ENCODE peak calls at places on chromosomes 16 and 17, in eight cellular contexts. One of them, this sample, is unnamed.

GRCh38 chr17:32350662-32351418 is 883 bp downstream of the ZNF207 start:
- DNase-seq in body of pancreas: peak; percentile 44
- DNase-seq in progenitor cell of endocrine pancreas: no peak
- DNase-seq in fibroblast of mammary gland: peak; percentile 70
- DNase-seq in right atrium auricular region: no peak
- DNase-seq in heart left ventricle: no peak
- DNase-seq in GM06990: no peak
- DNase-seq in CD8-positive, alpha-beta T cell: no peak
- DNase-seq in this sample: no peak

GRCh38 chr16:11379420-11379819 is 34.2 kb downstream of the RMI2 start:
- DNase-seq in body of pancreas: peak; percentile 53
- DNase-seq in progenitor cell of endocrine pancreas: no peak
- DNase-seq in fibroblast of mammary gland: peak; percentile 60
- DNase-seq in right atrium auricular region: no peak
- DNase-seq in heart left ventricle: no peak
- DNase-seq in GM06990: peak; percentile 72
- DNase-seq in CD8-positive, alpha-beta T cell: no peak
- DNase-seq in this sample: no peak

GRCh38 chr16:83552193-83552592 is 255.6 kb upstream of the HSBP1 start:
- DNase-seq in body of pancreas: no peak
- DNase-seq in progenitor cell of endocrine pancreas: no peak
- DNase-seq in fibroblast of mammary gland: peak; percentile 33
- DNase-seq in right atrium auricular region: no peak
- DNase-seq in heart left ventricle: no peak
- DNase-seq in GM06990: no peak
- DNase-seq in CD8-positive, alpha-beta T cell: no peak
- DNase-seq in this sample: no peak

GRCh38 chr16:87880117-87880696 is 10.9 kb upstream of the SLC7A5 start:
- DNase-seq in body of pancreas: no peak
- DNase-seq in progenitor cell of endocrine pancreas: no peak
- DNase-seq in fibroblast of mammary gland: no peak
- DNase-seq in right atrium auricular region: no peak
- DNase-seq in heart left ventricle: no peak
- DNase-seq in GM06990: no peak
- DNase-seq in CD8-positive, alpha-beta T cell: no peak
- DNase-seq in this sample: no peak

GRCh38 chr17:2814499-2815341 is 18.5 kb downstream of the RAP1GAP2 start:
- DNase-seq in body of pancreas: no peak
- DNase-seq in progenitor cell of endocrine pancreas: no peak
- DNase-seq in fibroblast of mammary gland: no peak
- DNase-seq in right atrium auricular region: no peak
- DNase-seq in heart left ventricle: no peak
- DNase-seq in GM06990: peak; percentile 84
- DNase-seq in CD8-positive, alpha-beta T cell: peak; percentile 96
- DNase-seq in this sample: peak; percentile 67

GRCh38 chr16:87131061-87131995 is 185.9 kb downstream of the C16orf95 start:
- DNase-seq in body of pancreas: no peak
- DNase-seq in progenitor cell of endocrine pancreas: no peak
- DNase-seq in fibroblast of mammary gland: no peak
- DNase-seq in right atrium auricular region: no peak
- DNase-seq in heart left ventricle: no peak
- DNase-seq in GM06990: no peak
- DNase-seq in CD8-positive, alpha-beta T cell: no peak
- DNase-seq in this sample: no peak

GRCh38 chr16:23301251-23302044 is 654 bp upstream of the SCNN1B start:
- DNase-seq in body of pancreas: no peak
- DNase-seq in progenitor cell of endocrine pancreas: no peak
- DNase-seq in fibroblast of mammary gland: no peak
- DNase-seq in right atrium auricular region: no peak
- DNase-seq in heart left ventricle: no peak
- DNase-seq in GM06990: no peak
- DNase-seq in CD8-positive, alpha-beta T cell: no peak
- DNase-seq in this sample: no peak

GRCh38 chr17:55420776-55421178 is 858 bp downstream of the MMD start:
- DNase-seq in body of pancreas: peak; percentile 42
- DNase-seq in progenitor cell of endocrine pancreas: peak; percentile 10
- DNase-seq in fibroblast of mammary gland: peak; percentile 28
- DNase-seq in right atrium auricular region: peak; percentile 68
- DNase-seq in heart left ventricle: peak; percentile 83
- DNase-seq in GM06990: peak; percentile 49
- DNase-seq in CD8-positive, alpha-beta T cell: no peak
- DNase-seq in this sample: peak; percentile 50

DNA sequence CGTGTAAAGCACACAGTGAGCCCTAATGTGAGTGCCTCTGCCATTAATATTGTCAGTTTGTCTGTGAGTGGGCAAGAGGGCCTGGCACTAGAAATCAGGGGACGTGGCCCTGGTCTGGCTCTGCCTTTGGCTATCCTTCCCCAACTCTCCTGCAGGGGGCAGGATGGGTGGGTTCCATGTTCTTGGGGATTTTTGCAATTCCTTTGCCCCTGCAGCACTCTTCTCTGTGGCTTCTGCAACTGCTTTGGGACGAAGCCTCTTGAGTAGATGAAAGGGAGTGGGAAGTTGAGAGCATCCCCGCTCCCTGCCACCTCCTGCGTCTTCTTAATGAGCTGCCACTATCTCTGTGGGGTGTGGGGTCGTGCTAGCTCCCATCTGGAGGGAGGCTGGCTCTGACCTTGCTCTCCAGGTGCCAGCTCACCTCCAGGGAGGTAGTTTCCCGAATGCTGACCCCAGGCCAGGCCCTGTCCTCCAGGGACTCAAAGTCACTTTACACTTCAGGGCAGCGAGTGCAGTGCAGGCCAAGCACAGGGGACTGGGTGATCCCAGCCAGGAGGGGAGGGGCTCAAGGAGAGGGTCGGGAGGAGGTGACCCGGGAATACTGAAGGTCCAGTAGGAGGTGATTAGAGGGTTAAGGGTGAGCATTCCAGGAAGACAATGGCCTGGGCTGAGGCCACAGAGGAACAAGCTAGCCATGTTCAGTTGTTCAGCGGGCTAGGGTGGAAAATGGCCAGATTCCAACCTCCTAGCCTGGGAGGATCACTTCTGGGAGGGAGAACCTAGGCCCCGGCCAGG is 121.0 kb upstream of the NLRP1 start:
- DNase-seq in body of pancreas: no peak
- DNase-seq in progenitor cell of endocrine pancreas: no peak
- DNase-seq in fibroblast of mammary gland: no peak
- DNase-seq in right atrium auricular region: no peak
- DNase-seq in heart left ventricle: no peak
- DNase-seq in GM06990: no peak
- DNase-seq in CD8-positive, alpha-beta T cell: no peak
- DNase-seq in this sample: no peak
- TF ChIP-seq CTCF in body of pancreas: no peak
- TF ChIP-seq CTCF in progenitor cell of endocrine pancreas: peak; percentile 54
- TF ChIP-seq CTCF in fibroblast of mammary gland: peak; percentile 35
- TF ChIP-seq CTCF in right atrium auricular region: no peak
- TF ChIP-seq CTCF in heart left ventricle: no peak
- TF ChIP-seq CTCF in GM06990: peak; percentile 57
- TF ChIP-seq CTCF in CD8-positive, alpha-beta T cell: no peak
- TF ChIP-seq CTCF in this sample: no peak

DNA sequence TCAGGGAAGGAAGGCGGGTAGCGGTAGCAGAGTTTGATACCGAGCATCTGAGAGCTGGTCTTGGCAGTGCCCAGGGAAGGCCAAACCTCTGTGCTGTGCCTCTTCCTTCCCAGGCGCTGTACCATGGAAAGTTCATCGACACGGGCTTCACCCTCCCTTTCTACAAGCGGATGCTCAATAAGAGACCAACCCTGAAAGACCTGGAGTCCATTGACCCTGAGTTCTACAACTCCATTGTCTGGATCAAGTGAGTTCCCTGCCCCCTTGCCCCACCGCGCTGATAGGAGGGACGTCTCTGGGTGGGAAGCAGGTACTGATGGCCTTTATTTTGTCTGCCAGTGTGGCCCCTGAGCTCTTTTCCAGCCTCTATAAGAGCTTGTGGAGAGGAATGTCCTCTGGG is 15.4 kb upstream of the CLEC18A start:
- DNase-seq in body of pancreas: no peak
- DNase-seq in progenitor cell of endocrine pancreas: no peak
- DNase-seq in fibroblast of mammary gland: no peak
- DNase-seq in right atrium auricular region: no peak
- DNase-seq in heart left ventricle: no peak
- DNase-seq in GM06990: no peak
- DNase-seq in CD8-positive, alpha-beta T cell: no peak
- DNase-seq in this sample: no peak
- TF ChIP-seq CTCF in body of pancreas: no peak
- TF ChIP-seq CTCF in progenitor cell of endocrine pancreas: no peak
- TF ChIP-seq CTCF in fibroblast of mammary gland: no peak
- TF ChIP-seq CTCF in right atrium auricular region: no peak
- TF ChIP-seq CTCF in heart left ventricle: no peak
- TF ChIP-seq CTCF in GM06990: no peak
- TF ChIP-seq CTCF in CD8-positive, alpha-beta T cell: no peak
- TF ChIP-seq CTCF in this sample: no peak

DNA sequence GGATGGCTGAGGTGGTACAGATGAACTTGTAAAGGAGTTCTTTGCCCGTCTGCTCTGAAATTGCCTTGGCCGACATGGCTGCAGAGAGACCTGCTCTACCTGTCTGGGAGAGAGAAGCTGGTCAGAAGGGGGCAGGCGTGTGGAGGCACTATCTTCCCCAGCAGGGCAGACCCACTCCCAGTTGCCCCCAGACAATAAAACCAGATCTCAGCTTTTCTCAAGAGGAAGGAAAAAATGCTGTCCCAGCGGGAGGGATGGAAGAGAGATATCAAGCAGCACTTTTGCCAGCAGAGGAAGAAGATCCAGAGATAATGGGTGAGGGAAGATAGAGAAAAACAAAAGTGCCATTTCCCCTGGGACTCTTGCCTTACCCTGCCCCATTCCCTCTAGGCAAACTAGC is 5.0 kb downstream of the ACLY start:
- DNase-seq in body of pancreas: no peak
- DNase-seq in progenitor cell of endocrine pancreas: no peak
- DNase-seq in fibroblast of mammary gland: no peak
- DNase-seq in right atrium auricular region: no peak
- DNase-seq in heart left ventricle: no peak
- DNase-seq in GM06990: no peak
- DNase-seq in CD8-positive, alpha-beta T cell: no peak
- DNase-seq in this sample: no peak
- TF ChIP-seq CTCF in body of pancreas: no peak
- TF ChIP-seq CTCF in progenitor cell of endocrine pancreas: no peak
- TF ChIP-seq CTCF in fibroblast of mammary gland: no peak
- TF ChIP-seq CTCF in right atrium auricular region: no peak
- TF ChIP-seq CTCF in heart left ventricle: no peak
- TF ChIP-seq CTCF in GM06990: no peak
- TF ChIP-seq CTCF in CD8-positive, alpha-beta T cell: no peak
- TF ChIP-seq CTCF in this sample: no peak

GRCh38 chr17:8186787-8187516 is 3.0 kb downstream of the BORCS6 start:
- DNase-seq in body of pancreas: peak; percentile 96
- DNase-seq in progenitor cell of endocrine pancreas: peak; percentile 91
- DNase-seq in fibroblast of mammary gland: peak; percentile 95
- DNase-seq in right atrium auricular region: peak; percentile 97
- DNase-seq in heart left ventricle: peak; percentile 93
- DNase-seq in GM06990: peak; percentile 91
- DNase-seq in CD8-positive, alpha-beta T cell: peak; percentile 95
- DNase-seq in this sample: peak; percentile 83

GRCh38 chr17:8185580-8186445 is 4.2 kb downstream of the BORCS6 start:
- DNase-seq in body of pancreas: peak; percentile 92
- DNase-seq in progenitor cell of endocrine pancreas: peak; percentile 96
- DNase-seq in fibroblast of mammary gland: peak; percentile 65
- DNase-seq in right atrium auricular region: peak; percentile 97
- DNase-seq in heart left ventricle: peak; percentile 93
- DNase-seq in GM06990: peak; percentile 87
- DNase-seq in CD8-positive, alpha-beta T cell: peak; percentile 99
- DNase-seq in this sample: peak; percentile 96

GRCh38 chr17:8187517-8188407 is 2.2 kb downstream of the BORCS6 start:
- DNase-seq in body of pancreas: peak; percentile 96
- DNase-seq in progenitor cell of endocrine pancreas: peak; percentile 90
- DNase-seq in fibroblast of mammary gland: peak; percentile 100
- DNase-seq in right atrium auricular region: peak; percentile 97
- DNase-seq in heart left ventricle: peak; percentile 91
- DNase-seq in GM06990: peak; percentile 86
- DNase-seq in CD8-positive, alpha-beta T cell: peak; percentile 90
- DNase-seq in this sample: peak; percentile 81

GRCh38 chr17:8188408-8188839 is 1.6 kb downstream of the BORCS6 start:
- DNase-seq in body of pancreas: no peak
- DNase-seq in progenitor cell of endocrine pancreas: no peak
- DNase-seq in fibroblast of mammary gland: no peak
- DNase-seq in right atrium auricular region: no peak
- DNase-seq in heart left ventricle: peak; percentile 63
- DNase-seq in GM06990: no peak
- DNase-seq in CD8-positive, alpha-beta T cell: no peak
- DNase-seq in this sample: no peak

DNA sequence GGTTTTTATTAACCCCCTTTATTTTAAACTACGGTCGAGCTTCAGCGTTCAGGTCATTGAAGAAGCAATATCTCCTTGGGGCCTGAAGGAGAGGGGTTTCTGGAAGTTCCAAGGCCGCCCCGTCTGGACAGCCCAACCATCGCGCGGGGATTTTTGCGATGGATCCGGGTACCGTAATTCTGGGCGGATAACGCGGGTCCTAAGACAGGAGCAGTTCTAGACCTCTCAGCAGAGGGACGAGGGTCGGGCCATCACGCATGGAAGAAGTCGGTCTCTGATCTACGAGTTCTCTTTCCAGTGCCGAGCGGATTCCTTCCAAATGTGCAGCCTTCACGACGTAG is 3.6 kb downstream of the BORCS6 start:
- DNase-seq in body of pancreas: no peak
- DNase-seq in progenitor cell of endocrine pancreas: no peak
- DNase-seq in fibroblast of mammary gland: no peak
- DNase-seq in right atrium auricular region: no peak
- DNase-seq in heart left ventricle: no peak
- DNase-seq in GM06990: no peak
- DNase-seq in CD8-positive, alpha-beta T cell: no peak
- DNase-seq in this sample: no peak
- TF ChIP-seq CTCF in body of pancreas: no peak
- TF ChIP-seq CTCF in progenitor cell of endocrine pancreas: peak; percentile 46
- TF ChIP-seq CTCF in fibroblast of mammary gland: no peak
- TF ChIP-seq CTCF in right atrium auricular region: no peak
- TF ChIP-seq CTCF in heart left ventricle: peak; percentile 51
- TF ChIP-seq CTCF in GM06990: no peak
- TF ChIP-seq CTCF in CD8-positive, alpha-beta T cell: no peak
- TF ChIP-seq CTCF in this sample: no peak

DNA sequence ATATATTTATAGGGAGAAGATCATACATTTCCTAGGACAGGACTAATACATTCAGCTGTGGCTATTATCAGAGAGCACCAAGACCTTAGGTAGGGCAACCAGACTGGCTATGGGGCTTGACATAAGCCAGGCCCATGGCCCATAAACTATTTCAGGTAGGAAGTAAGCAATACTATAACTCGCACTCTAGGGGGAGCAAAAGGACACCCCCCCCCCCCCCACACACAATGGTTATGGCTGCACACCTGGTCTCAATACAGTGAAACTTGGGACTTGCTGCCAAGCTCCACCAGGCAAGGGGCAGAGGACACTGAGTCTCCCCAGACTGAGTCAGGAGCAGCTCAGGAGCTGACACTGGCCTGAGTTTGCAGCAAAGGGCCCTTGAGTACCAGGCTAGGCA is 348.9 kb upstream of the ASIC2 start:
- DNase-seq in body of pancreas: no peak
- DNase-seq in progenitor cell of endocrine pancreas: no peak
- DNase-seq in fibroblast of mammary gland: no peak
- DNase-seq in right atrium auricular region: no peak
- DNase-seq in heart left ventricle: no peak
- DNase-seq in GM06990: no peak
- DNase-seq in CD8-positive, alpha-beta T cell: no peak
- DNase-seq in this sample: no peak
- TF ChIP-seq CTCF in body of pancreas: no peak
- TF ChIP-seq CTCF in progenitor cell of endocrine pancreas: peak; percentile 32
- TF ChIP-seq CTCF in fibroblast of mammary gland: no peak
- TF ChIP-seq CTCF in right atrium auricular region: no peak
- TF ChIP-seq CTCF in heart left ventricle: no peak
- TF ChIP-seq CTCF in GM06990: peak; percentile 35
- TF ChIP-seq CTCF in CD8-positive, alpha-beta T cell: no peak
- TF ChIP-seq CTCF in this sample: no peak

This sample was measured in activated B cell treated with CpG ODN at 0.5 μM for 24 hours.